ENCODE peak calls at places on chromosome 18, in ten cellular contexts. One of them, this sample, is unnamed.

GRCh38 chr18:22977847-22978701 is 44.9 kb downstream of the RBBP8 start:
- DNase-seq in kidney: no peak
- DNase-seq in fibroblast of lung: peak; percentile 84
- DNase-seq in left ventricle myocardium inferior: no peak
- DNase-seq in astrocyte: peak; percentile 92
- DNase-seq in lower lobe of right lung: no peak
- DNase-seq in IMR-90: peak; percentile 89
- DNase-seq in neural progenitor cell: no peak
- DNase-seq in sigmoid colon: no peak
- DNase-seq in adrenal gland: no peak
- DNase-seq in this sample: peak; percentile 27

GRCh38 chr18:59303006-59303405 is 15.4 kb downstream of the CPLX4 start:
- DNase-seq in kidney: no peak
- DNase-seq in fibroblast of lung: no peak
- DNase-seq in left ventricle myocardium inferior: no peak
- DNase-seq in astrocyte: no peak
- DNase-seq in lower lobe of right lung: no peak
- DNase-seq in IMR-90: no peak
- DNase-seq in neural progenitor cell: no peak
- DNase-seq in sigmoid colon: no peak
- DNase-seq in adrenal gland: no peak
- DNase-seq in this sample: no peak

GRCh38 chr18:57428221-57429150 is 6.7 kb upstream of the ONECUT2 start:
- DNase-seq in kidney: peak; percentile 70
- DNase-seq in fibroblast of lung: no peak
- DNase-seq in left ventricle myocardium inferior: no peak
- DNase-seq in astrocyte: no peak
- DNase-seq in lower lobe of right lung: no peak
- DNase-seq in IMR-90: no peak
- DNase-seq in neural progenitor cell: peak; percentile 68
- DNase-seq in sigmoid colon: no peak
- DNase-seq in adrenal gland: no peak
- DNase-seq in this sample: no peak

GRCh38 chr18:58362027-58362575 is 266.8 kb downstream of the ALPK2 start:
- DNase-seq in kidney: no peak
- DNase-seq in fibroblast of lung: peak; percentile 94
- DNase-seq in left ventricle myocardium inferior: no peak
- DNase-seq in astrocyte: peak; percentile 96
- DNase-seq in lower lobe of right lung: no peak
- DNase-seq in IMR-90: peak; percentile 97
- DNase-seq in neural progenitor cell: no peak
- DNase-seq in sigmoid colon: peak; percentile 74
- DNase-seq in adrenal gland: no peak
- DNase-seq in this sample: peak; percentile 81

GRCh38 chr18:79560042-79560860 is 119.4 kb upstream of the CTDP1 start:
- DNase-seq in kidney: peak; percentile 63
- DNase-seq in fibroblast of lung: no peak
- DNase-seq in left ventricle myocardium inferior: no peak
- DNase-seq in astrocyte: no peak
- DNase-seq in lower lobe of right lung: peak; percentile 34
- DNase-seq in IMR-90: no peak
- DNase-seq in neural progenitor cell: no peak
- DNase-seq in sigmoid colon: peak; percentile 43
- DNase-seq in adrenal gland: no peak
- DNase-seq in this sample: no peak

GRCh38 chr18:7207366-7207765 is 23.5 kb upstream of the LRRC30 start:
- DNase-seq in kidney: no peak
- DNase-seq in fibroblast of lung: no peak
- DNase-seq in left ventricle myocardium inferior: no peak
- DNase-seq in astrocyte: no peak
- DNase-seq in lower lobe of right lung: no peak
- DNase-seq in IMR-90: no peak
- DNase-seq in neural progenitor cell: peak; percentile 47
- DNase-seq in sigmoid colon: no peak
- DNase-seq in adrenal gland: no peak
- DNase-seq in this sample: no peak

GRCh38 chr18:79684283-79684631 is 4.7 kb downstream of the CTDP1 start:
- DNase-seq in kidney: no peak
- DNase-seq in fibroblast of lung: no peak
- DNase-seq in left ventricle myocardium inferior: no peak
- DNase-seq in astrocyte: no peak
- DNase-seq in lower lobe of right lung: no peak
- DNase-seq in IMR-90: no peak
- DNase-seq in neural progenitor cell: no peak
- DNase-seq in sigmoid colon: no peak
- DNase-seq in adrenal gland: no peak
- DNase-seq in this sample: no peak

GRCh38 chr18:76771132-76771824 is 51.1 kb upstream of the ZNF236 start:
- DNase-seq in kidney: no peak
- DNase-seq in fibroblast of lung: no peak
- DNase-seq in left ventricle myocardium inferior: no peak
- DNase-seq in astrocyte: no peak
- DNase-seq in lower lobe of right lung: no peak
- DNase-seq in IMR-90: no peak
- DNase-seq in neural progenitor cell: peak; percentile 42
- DNase-seq in sigmoid colon: no peak
- DNase-seq in adrenal gland: no peak
- DNase-seq in this sample: no peak

GRCh38 chr18:75211002-75211621 is 515 bp downstream of the TSHZ1 start:
- DNase-seq in kidney: no peak
- DNase-seq in fibroblast of lung: peak; percentile 47
- DNase-seq in left ventricle myocardium inferior: no peak
- DNase-seq in astrocyte: no peak
- DNase-seq in lower lobe of right lung: peak; percentile 51
- DNase-seq in IMR-90: peak; percentile 18
- DNase-seq in neural progenitor cell: peak; percentile 59
- DNase-seq in sigmoid colon: no peak
- DNase-seq in adrenal gland: no peak
- DNase-seq in this sample: no peak

GRCh38 chr18:70234667-70235459 is 29.4 kb upstream of the RTTN start:
- DNase-seq in kidney: no peak
- DNase-seq in fibroblast of lung: peak; percentile 23
- DNase-seq in left ventricle myocardium inferior: no peak
- DNase-seq in astrocyte: peak; percentile 91
- DNase-seq in lower lobe of right lung: no peak
- DNase-seq in IMR-90: peak; percentile 62
- DNase-seq in neural progenitor cell: no peak
- DNase-seq in sigmoid colon: no peak
- DNase-seq in adrenal gland: no peak
- DNase-seq in this sample: no peak

GRCh38 chr18:25140962-25141308 is 211.0 kb downstream of the ZNF521 start:
- DNase-seq in kidney: no peak
- DNase-seq in fibroblast of lung: no peak
- DNase-seq in left ventricle myocardium inferior: no peak
- DNase-seq in astrocyte: no peak
- DNase-seq in lower lobe of right lung: no peak
- DNase-seq in IMR-90: no peak
- DNase-seq in neural progenitor cell: no peak
- DNase-seq in sigmoid colon: no peak
- DNase-seq in adrenal gland: no peak
- DNase-seq in this sample: no peak

GRCh38 chr18:24817150-24818068 is 357.0 kb downstream of the HRH4 start:
- DNase-seq in kidney: no peak
- DNase-seq in fibroblast of lung: no peak
- DNase-seq in left ventricle myocardium inferior: no peak
- DNase-seq in astrocyte: no peak
- DNase-seq in lower lobe of right lung: no peak
- DNase-seq in IMR-90: no peak
- DNase-seq in neural progenitor cell: peak; percentile 38
- DNase-seq in sigmoid colon: no peak
- DNase-seq in adrenal gland: no peak
- DNase-seq in this sample: no peak

GRCh38 chr18:8610442-8610801 is 1.2 kb downstream of the RAB12 start:
- DNase-seq in kidney: no peak
- DNase-seq in fibroblast of lung: peak; percentile 34
- DNase-seq in left ventricle myocardium inferior: no peak
- DNase-seq in astrocyte: no peak
- DNase-seq in lower lobe of right lung: no peak
- DNase-seq in IMR-90: peak; percentile 19
- DNase-seq in neural progenitor cell: peak; percentile 16
- DNase-seq in sigmoid colon: no peak
- DNase-seq in adrenal gland: peak; percentile 73
- DNase-seq in this sample: no peak

DNA sequence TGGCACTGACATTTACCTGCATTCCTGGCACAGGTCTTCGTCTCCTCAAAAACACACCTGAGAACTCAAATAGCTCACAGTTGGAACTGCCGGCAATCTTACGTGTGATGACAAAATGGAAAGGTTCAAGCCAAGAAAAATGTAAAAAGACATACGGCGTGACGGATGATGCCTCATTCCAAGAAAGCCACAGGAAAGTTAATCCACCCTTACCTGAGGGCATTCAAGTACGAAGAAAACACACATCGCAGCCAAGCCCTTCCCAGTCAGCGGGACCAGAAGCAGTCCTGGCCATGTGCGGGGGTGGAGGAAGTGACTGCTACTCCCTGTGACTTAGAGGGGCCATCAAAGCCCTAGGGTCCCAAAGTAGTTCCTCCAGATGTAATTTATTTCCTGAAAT is 986.3 kb upstream of the CELF4 start:
- DNase-seq in kidney: no peak
- DNase-seq in fibroblast of lung: no peak
- DNase-seq in left ventricle myocardium inferior: no peak
- DNase-seq in astrocyte: no peak
- DNase-seq in lower lobe of right lung: no peak
- DNase-seq in IMR-90: no peak
- DNase-seq in neural progenitor cell: no peak
- DNase-seq in sigmoid colon: no peak
- DNase-seq in adrenal gland: no peak
- DNase-seq in this sample: no peak
- H3K27ac ChIP-seq in kidney: no peak overlapping the region
- H3K27ac ChIP-seq in fibroblast of lung: no peak overlapping the region
- H3K27ac ChIP-seq in left ventricle myocardium inferior: no peak overlapping the region
- H3K27ac ChIP-seq in astrocyte: no peak overlapping the region
- H3K27ac ChIP-seq in lower lobe of right lung: no peak overlapping the region
- H3K27ac ChIP-seq in IMR-90: no peak overlapping the region
- H3K27ac ChIP-seq in neural progenitor cell: no peak overlapping the region
- H3K27ac ChIP-seq in sigmoid colon: no peak overlapping the region
- H3K27ac ChIP-seq in adrenal gland: no peak overlapping the region
- H3K27ac ChIP-seq in this sample: no peak overlapping the region

GRCh38 chr18:12276736-12277554 is 22.8 kb downstream of the CIDEA start:
- DNase-seq in kidney: no peak
- DNase-seq in fibroblast of lung: no peak
- DNase-seq in left ventricle myocardium inferior: no peak
- DNase-seq in astrocyte: no peak
- DNase-seq in lower lobe of right lung: no peak
- DNase-seq in IMR-90: peak; percentile 18
- DNase-seq in neural progenitor cell: no peak
- DNase-seq in sigmoid colon: peak; percentile 76
- DNase-seq in adrenal gland: no peak
- DNase-seq in this sample: no peak

GRCh38 chr18:12274793-12275192 is 20.6 kb downstream of the CIDEA start:
- DNase-seq in kidney: no peak
- DNase-seq in fibroblast of lung: no peak
- DNase-seq in left ventricle myocardium inferior: no peak
- DNase-seq in astrocyte: no peak
- DNase-seq in lower lobe of right lung: no peak
- DNase-seq in IMR-90: no peak
- DNase-seq in neural progenitor cell: no peak
- DNase-seq in sigmoid colon: no peak
- DNase-seq in adrenal gland: no peak
- DNase-seq in this sample: no peak

GRCh38 chr18:12279781-12280531 is 25.8 kb downstream of the CIDEA start:
- DNase-seq in kidney: no peak
- DNase-seq in fibroblast of lung: no peak
- DNase-seq in left ventricle myocardium inferior: no peak
- DNase-seq in astrocyte: no peak
- DNase-seq in lower lobe of right lung: no peak
- DNase-seq in IMR-90: no peak
- DNase-seq in neural progenitor cell: no peak
- DNase-seq in sigmoid colon: peak; percentile 84
- DNase-seq in adrenal gland: no peak
- DNase-seq in this sample: no peak

GRCh38 chr18:12278765-12279682 is 24.9 kb downstream of the CIDEA start:
- DNase-seq in kidney: peak; percentile 93
- DNase-seq in fibroblast of lung: peak; percentile 97
- DNase-seq in left ventricle myocardium inferior: peak; percentile 86
- DNase-seq in astrocyte: peak; percentile 96
- DNase-seq in lower lobe of right lung: peak; percentile 74
- DNase-seq in IMR-90: peak; percentile 98
- DNase-seq in neural progenitor cell: peak; percentile 87
- DNase-seq in sigmoid colon: peak; percentile 98
- DNase-seq in adrenal gland: peak; percentile 83
- DNase-seq in this sample: peak; percentile 97

GRCh38 chr18:12278153-12278764 is 24.1 kb downstream of the CIDEA start:
- DNase-seq in kidney: no peak
- DNase-seq in fibroblast of lung: peak; percentile 18
- DNase-seq in left ventricle myocardium inferior: no peak
- DNase-seq in astrocyte: no peak
- DNase-seq in lower lobe of right lung: no peak
- DNase-seq in IMR-90: peak; percentile 13
- DNase-seq in neural progenitor cell: peak; percentile 38
- DNase-seq in sigmoid colon: no peak
- DNase-seq in adrenal gland: no peak
- DNase-seq in this sample: no peak
- TF ChIP-seq CTCF in kidney: no peak
- TF ChIP-seq CTCF in fibroblast of lung: no peak
- TF ChIP-seq CTCF in left ventricle myocardium inferior: no peak
- TF ChIP-seq CTCF in astrocyte: no peak
- TF ChIP-seq CTCF in lower lobe of right lung: no peak
- TF ChIP-seq CTCF in IMR-90: peak; percentile 10
- TF ChIP-seq CTCF in neural progenitor cell: peak; percentile 24
- TF ChIP-seq CTCF in sigmoid colon: no peak
- TF ChIP-seq CTCF in adrenal gland: no peak
- TF ChIP-seq CTCF in this sample: peak; percentile 5

DNA sequence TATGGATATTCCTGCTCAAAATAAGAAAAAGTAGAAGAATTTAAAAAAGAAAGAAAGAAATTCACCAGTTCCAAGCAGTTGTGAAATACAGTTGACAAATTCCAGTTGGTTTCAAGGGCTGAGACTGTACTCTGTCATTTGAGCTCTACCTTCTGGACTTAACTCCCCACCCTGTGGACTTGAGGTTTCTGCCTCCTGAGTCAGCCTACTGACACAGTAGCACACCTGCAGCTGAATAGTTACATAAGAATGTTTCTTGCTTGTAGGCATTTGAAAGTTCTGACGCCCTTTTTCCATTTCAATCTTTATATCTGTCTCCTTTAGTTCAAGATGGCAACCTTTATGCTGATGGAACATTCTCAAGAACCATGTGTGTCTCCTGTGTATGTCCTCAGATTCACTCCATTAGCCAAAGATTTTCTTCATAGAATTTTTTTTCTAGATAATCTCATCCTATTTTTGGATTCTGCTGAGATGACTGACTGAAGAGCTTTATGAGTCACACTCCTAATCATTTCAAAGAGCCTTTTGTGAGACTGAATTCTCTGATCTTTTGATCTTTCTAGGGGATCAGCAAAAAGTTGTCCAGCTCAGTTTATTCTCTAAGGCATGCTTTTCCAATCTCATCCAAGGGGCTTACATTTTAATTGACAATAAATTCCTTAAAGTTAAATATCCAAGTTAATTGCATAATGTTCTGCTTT is 19.1 kb downstream of the NETO1 start:
- DNase-seq in kidney: no peak
- DNase-seq in fibroblast of lung: no peak
- DNase-seq in left ventricle myocardium inferior: no peak
- DNase-seq in astrocyte: peak; percentile 46
- DNase-seq in lower lobe of right lung: no peak
- DNase-seq in IMR-90: no peak
- DNase-seq in neural progenitor cell: no peak
- DNase-seq in sigmoid colon: no peak
- DNase-seq in adrenal gland: no peak
- DNase-seq in this sample: no peak
- H3K4me3 ChIP-seq in kidney: no peak overlapping the region
- H3K4me3 ChIP-seq in fibroblast of lung: no peak overlapping the region
- H3K4me3 ChIP-seq in left ventricle myocardium inferior: no peak overlapping the region
- H3K4me3 ChIP-seq in astrocyte: no peak overlapping the region
- H3K4me3 ChIP-seq in lower lobe of right lung: no peak overlapping the region
- H3K4me3 ChIP-seq in IMR-90: no peak overlapping the region
- H3K4me3 ChIP-seq in neural progenitor cell: no peak overlapping the region
- H3K4me3 ChIP-seq in sigmoid colon: no peak overlapping the region
- H3K4me3 ChIP-seq in adrenal gland: no peak overlapping the region
- H3K4me3 ChIP-seq in this sample: no peak overlapping the region

GRCh38 chr18:48929212-48929612 is 21.6 kb downstream of the SMAD7 start:
- DNase-seq in kidney: no peak
- DNase-seq in fibroblast of lung: no peak
- DNase-seq in left ventricle myocardium inferior: no peak
- DNase-seq in astrocyte: peak; percentile 53
- DNase-seq in lower lobe of right lung: no peak
- DNase-seq in IMR-90: peak; percentile 33
- DNase-seq in neural progenitor cell: no peak
- DNase-seq in sigmoid colon: no peak
- DNase-seq in adrenal gland: no peak
- DNase-seq in this sample: no peak
- H3K27ac ChIP-seq in kidney: peak overlapping the region; percentile 90
- H3K27ac ChIP-seq in fibroblast of lung: peak overlapping the region; percentile 79
- H3K27ac ChIP-seq in left ventricle myocardium inferior: peak overlapping the region; percentile 89
- H3K27ac ChIP-seq in astrocyte: peak overlapping the region; percentile 90
- H3K27ac ChIP-seq in lower lobe of right lung: peak overlapping the region; percentile 79
- H3K27ac ChIP-seq in IMR-90: peak overlapping the region; percentile 85
- H3K27ac ChIP-seq in neural progenitor cell: no peak overlapping the region
- H3K27ac ChIP-seq in sigmoid colon: peak overlapping the region; percentile 87
- H3K27ac ChIP-seq in adrenal gland: peak overlapping the region; percentile 67
- H3K27ac ChIP-seq in this sample: peak overlapping the region; percentile 85